ENCODE peak calls at places on chromosomes 3 and 15, in six cellular contexts. Q is mucosa of descending colon, S is GM12865, C is Caco-2, I is spleen, M is nephron progenitor cell. D is an unnamed sample.

GRCh38 chr3:125051715-125052581 is 3.8 kb downstream of the HEG1 start:
- DNase-seq in Q (peak; percentile 57), S (peak; percentile 82), C (no peak), I (peak; percentile 82), M (peak; percentile 31), D (peak; percentile 78)

GRCh38 chr15:70447081-70447480 is 316.3 kb downstream of the UACA start:
- DNase-seq in Q (no peak), S (no peak), C (no peak), I (peak; percentile 38), M (no peak), D (no peak)

GRCh38 chr3:134294302-134294925 is 43.8 kb upstream of the RYK start:
- DNase-seq in Q (no peak), S (peak; percentile 89), C (no peak), I (no peak), M (no peak), D (no peak)

GRCh38 chr3:137065381-137065780 is 107.6 kb downstream of the IL20RB start:
- DNase-seq in Q (no peak), S (no peak), C (peak; percentile 6), I (no peak), M (no peak), D (no peak)

GRCh38 chr15:91465696-91466095 is 365.6 kb downstream of the SV2B start:
- DNase-seq in Q (no peak), S (no peak), C (no peak), I (no peak), M (no peak), D (no peak)

GRCh38 chr3:19934098-19934566 is at the start of gene EFHB:
- DNase-seq in Q (peak; percentile 55), S (peak; percentile 46), C (peak; percentile 62), I (no peak), M (peak; percentile 68), D (peak; percentile 50)

GRCh38 chr3:108673988-108674661 is 83.1 kb downstream of the RETNLB start:
- DNase-seq in Q (no peak), S (peak; percentile 5), C (no peak), I (no peak), M (no peak), D (no peak)

GRCh38 chr3:169871129-169871886 is 1.6 kb upstream of the LRRC31 start:
- DNase-seq in Q (no peak), S (peak; percentile 53), C (no peak), I (no peak), M (no peak), D (no peak)

GRCh38 chr3:4290272-4290893 is 12.8 kb upstream of the SETMAR start:
- DNase-seq in Q (no peak), S (peak; percentile 57), C (peak; percentile 31), I (no peak), M (peak; percentile 43), D (peak; percentile 74)

GRCh38 chr15:51331141-51331540 is 7.3 kb downstream of the CYP19A1 start:
- DNase-seq in Q (no peak), S (no peak), C (no peak), I (no peak), M (no peak), D (peak; percentile 87)

GRCh38 chr3:43071313-43071893 is 34.5 kb downstream of the POMGNT2 start:
- DNase-seq in Q (no peak), S (no peak), C (no peak), I (no peak), M (no peak), D (peak; percentile 7)

GRCh38 chr3:43787330-43787729 is 96.6 kb downstream of the ABHD5 start:
- DNase-seq in Q (no peak), S (no peak), C (no peak), I (no peak), M (no peak), D (no peak)

GRCh38 chr3:81472600-81473362 is 288.7 kb downstream of the GBE1 start:
- DNase-seq in Q (no peak), S (no peak), C (no peak), I (no peak), M (no peak), D (no peak)

GRCh38 chr3:32340039-32340438 is 51.6 kb upstream of the CMTM7 start:
- DNase-seq in Q (no peak), S (peak; percentile 44), C (peak; percentile 68), I (no peak), M (peak; percentile 28), D (peak; percentile 84)

DNA sequence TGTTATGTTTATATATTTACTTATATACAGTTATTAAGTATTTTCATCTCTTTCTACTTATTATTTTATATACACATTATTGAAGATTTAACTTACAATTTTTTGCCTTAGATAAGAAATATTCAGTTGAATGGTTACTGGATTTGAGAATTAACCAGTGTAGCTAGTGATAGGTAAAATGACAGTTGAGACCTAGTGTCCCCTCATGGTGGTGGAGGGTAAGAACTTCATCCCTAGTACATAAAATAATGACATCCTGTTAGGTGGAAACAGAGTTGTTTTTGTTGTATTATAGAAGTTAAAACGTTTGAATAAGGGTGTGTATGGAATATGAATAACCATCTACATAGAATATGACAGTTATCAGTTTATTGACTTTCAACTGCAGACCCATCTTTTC is 1152.4 kb upstream of the ALCAM start:
- DNase-seq in Q (no peak), S (no peak), C (no peak), I (no peak), M (no peak), D (no peak)
- TF ChIP-seq CTCF in Q (no peak), S (no peak), C (no peak), I (no peak), M (no peak), D (no peak)

GRCh38 chr3:160842021-160843005 is 86.3 kb downstream of the PPM1L start:
- DNase-seq in Q (no peak), S (no peak), C (no peak), I (no peak), M (no peak), D (no peak)

GRCh38 chr3:160837394-160837975 is 81.5 kb downstream of the PPM1L start:
- DNase-seq in Q (no peak), S (peak; percentile 11), C (no peak), I (no peak), M (peak; percentile 21), D (no peak)

GRCh38 chr3:160840590-160840989 is 84.6 kb downstream of the PPM1L start:
- DNase-seq in Q (no peak), S (no peak), C (no peak), I (no peak), M (no peak), D (no peak)

GRCh38 chr3:160841455-160841854 is 85.4 kb downstream of the PPM1L start:
- DNase-seq in Q (no peak), S (no peak), C (no peak), I (no peak), M (no peak), D (no peak)
- TF ChIP-seq CTCF in Q (no peak), S (no peak), C (no peak), I (no peak), M (no peak), D (no peak)

DNA sequence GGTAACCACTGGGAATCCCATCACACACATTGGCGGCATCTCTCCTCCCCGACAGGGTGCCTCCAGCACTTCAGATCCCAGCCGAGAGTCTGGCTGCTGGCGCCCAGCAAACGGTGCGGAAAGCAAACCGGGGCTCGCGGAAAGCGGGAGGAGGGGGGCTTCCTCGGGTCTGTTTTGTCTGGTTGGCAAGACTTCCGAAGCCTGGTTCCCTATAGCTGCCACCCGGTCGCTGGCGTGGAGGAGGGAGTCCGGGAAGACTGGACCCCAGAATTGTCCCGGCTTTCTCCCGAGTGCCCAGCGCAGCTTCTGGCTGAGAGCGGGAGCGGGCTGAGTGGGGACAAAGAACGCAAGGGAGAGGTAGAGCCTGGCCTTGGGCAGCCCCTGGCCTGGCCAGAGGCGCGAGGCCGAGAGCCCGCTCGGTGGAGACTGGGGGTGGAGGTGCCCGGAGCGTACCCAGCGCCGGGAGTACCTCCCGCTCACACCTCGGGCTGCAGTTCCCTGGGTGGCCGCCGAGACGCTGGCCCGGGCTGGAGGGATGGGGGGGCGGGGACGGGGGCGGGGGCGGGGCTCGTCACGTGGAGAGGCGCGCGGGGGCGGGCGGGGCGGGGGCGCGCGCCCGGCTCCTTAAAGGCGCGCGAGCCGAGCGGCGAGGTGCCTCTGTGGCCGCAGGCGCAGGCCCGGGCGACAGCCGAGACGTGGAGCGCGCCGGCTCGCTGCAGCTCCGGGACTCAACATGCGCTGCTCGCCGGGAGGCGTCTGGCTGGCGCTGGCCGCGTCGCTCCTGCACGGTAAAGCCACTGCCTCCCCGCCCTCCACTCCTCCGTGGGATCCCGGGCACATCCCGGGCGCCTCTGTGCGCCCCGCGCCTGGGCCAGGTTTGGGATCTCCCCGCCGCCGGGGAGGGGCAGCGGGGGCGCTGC is at the start of gene CHRNA7:
- DNase-seq in Q (peak; percentile 75), S (peak; percentile 74), C (peak; percentile 76), I (peak; percentile 79), M (peak; percentile 81), D (peak; percentile 4)
- TF ChIP-seq CTCF in Q (peak; percentile 27), S (peak; percentile 39), C (no peak), I (peak; percentile 7), M (no peak), D (no peak)

GRCh38 chr15:74370471-74370870 is 3.0 kb upstream of the CYP11A1 start:
- DNase-seq in Q (no peak), S (no peak), C (no peak), I (no peak), M (no peak), D (no peak)
- TF ChIP-seq CTCF in Q (no peak), S (no peak), C (no peak), I (no peak), M (no peak), D (no peak)